ENCODE peak calls at places on chromosomes 5 and 9, in six cellular contexts. J is HCT116, O is astrocyte, P is GM23248, Z is fibroblast of lung, V is cardiac muscle cell. G is an unnamed sample.

GRCh38 chr5:119411291-119411934 is 40.9 kb upstream of the HSD17B4 start:
- DNase-seq in Z (no peak), V (peak), P (peak), O (peak), J (no peak), G (no peak)

GRCh38 chr9:6899274-6899673 is 141.5 kb downstream of the KDM4C start:
- DNase-seq in P (no peak), V (no peak), Z (no peak), J (no peak), O (no peak), G (no peak)

GRCh38 chr9:114387678-114388431 is at the start of gene AKNA:
- DNase-seq in V (peak), J (no peak), Z (peak), P (peak), O (peak), G (peak)

GRCh38 chr5:36938129-36938528 is 61.6 kb downstream of the NIPBL start:
- DNase-seq in V (no peak), J (no peak), Z (no peak), P (no peak), O (no peak), G (no peak)

GRCh38 chr5:84384604-84385575 is at the start of gene EDIL3:
- DNase-seq in O (peak), Z (peak), V (peak), J (no peak), P (peak), G (peak)

GRCh38 chr5:151492729-151493128 is 45.3 kb downstream of the SLC36A1 start:
- DNase-seq in J (peak), V (peak), O (no peak), Z (peak), P (peak), G (peak)

GRCh38 chr9:137241490-137242328 is 622 bp downstream of the TUBB4B start:
- DNase-seq in Z (peak), O (no peak), V (peak), J (no peak), P (peak), G (peak)

GRCh38 chr9:123851851-123852250 is 78.1 kb downstream of the DENND1A start:
- DNase-seq in O (no peak), P (no peak), Z (no peak), V (no peak), J (no peak), G (no peak)

GRCh38 chr5:95591490-95591901 is 28.4 kb upstream of the GPR150 start:
- DNase-seq in Z (peak), P (peak), O (peak), V (peak), J (peak), G (no peak)

GRCh38 chr9:134993996-134994720 is 76.4 kb upstream of the FCN1 start:
- DNase-seq in V (no peak), J (no peak), Z (no peak), O (no peak), P (no peak), G (no peak)

GRCh38 chr9:136544549-136545064 is 1.2 kb downstream of the NOTCH1 start:
- DNase-seq in V (peak), J (no peak), P (peak), O (no peak), Z (no peak), G (peak)

GRCh38 chr9:21754741-21755140 is 47.7 kb upstream of the MTAP start:
- DNase-seq in J (no peak), O (no peak), P (no peak), Z (no peak), V (no peak), G (no peak)

GRCh38 chr5:181245427-181246275 is 1.9 kb upstream of the RACK1 start:
- DNase-seq in O (no peak), Z (no peak), V (no peak), J (no peak), P (no peak), G (no peak)

GRCh38 chr5:5318426-5319205 is 103.9 kb upstream of the ICE1 start:
- DNase-seq in O (peak), V (no peak), Z (no peak), P (no peak), J (no peak), G (no peak)

GRCh38 chr9:86099695-86100364 is 472 bp upstream of the GOLM1 start:
- DNase-seq in O (peak), Z (peak), J (peak), V (peak), P (peak), G (peak)

GRCh38 chr5:58149345-58149744 is 310.5 kb downstream of the PLK2 start:
- DNase-seq in J (no peak), O (peak), V (no peak), P (peak), Z (no peak), G (no peak)

GRCh38 chr9:121860744-121861143 is 209.3 kb downstream of the DAB2IP start:
- DNase-seq in J (no peak), P (peak), V (peak), O (peak), Z (peak), G (no peak)

GRCh38 chr9:131609116-131609830 is 64.0 kb downstream of the PRRT1B start:
- DNase-seq in J (no peak), Z (peak), P (peak), O (peak), V (peak), G (no peak)

GRCh38 chr9:83701769-83702168 is 6.0 kb downstream of the UBQLN1 start:
- DNase-seq in V (peak), J (no peak), Z (peak), O (peak), P (peak), G (no peak)

GRCh38 chr5:64331597-64332277 is 166.1 kb downstream of the RNF180 start:
- DNase-seq in J (no peak), O (no peak), V (no peak), P (no peak), Z (no peak), G (no peak)

GRCh38 chr9:70229026-70229425 is 29.8 kb upstream of the SMC5 start:
- DNase-seq in V (no peak), O (no peak), P (peak), J (no peak), Z (peak), G (no peak)
- H3K4me3 ChIP-seq in V (no peak), O (no peak), P (no peak), J (no peak), Z (no peak), G (no peak)

DNA sequence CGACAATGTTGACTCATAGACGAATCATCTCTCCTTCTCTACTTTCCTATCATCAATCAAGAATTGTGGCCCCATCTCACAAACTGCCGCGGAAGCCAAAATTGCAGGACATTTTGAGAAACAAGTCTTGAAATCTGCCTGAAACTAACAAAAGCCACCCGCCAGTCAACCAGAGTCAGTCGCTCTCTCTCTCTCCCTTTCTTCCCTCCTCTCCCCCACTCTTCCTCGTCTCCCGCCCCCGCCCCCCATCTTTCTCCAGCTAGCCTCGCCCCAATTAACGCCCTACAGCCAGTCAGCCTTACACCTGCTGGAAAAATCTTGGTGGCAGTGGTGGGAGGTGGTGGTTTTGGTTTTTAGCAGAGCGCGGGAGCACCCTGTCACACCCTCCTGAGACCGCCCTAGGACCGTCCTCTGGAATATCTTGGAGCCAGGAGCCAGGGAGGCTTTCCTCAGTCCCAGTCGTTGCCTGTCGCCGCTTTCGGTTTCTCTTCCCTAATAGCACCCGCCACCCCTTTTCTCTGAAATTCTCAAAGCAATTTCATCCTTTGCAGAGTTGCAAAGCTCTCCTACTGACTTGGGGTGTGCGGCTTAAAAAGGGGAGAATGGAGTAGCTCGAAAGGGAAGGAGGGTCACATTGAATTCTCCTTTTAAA is 301.1 kb downstream of the PARP8 start:
- DNase-seq in P (peak), Z (no peak), J (no peak), O (no peak), V (no peak), G (no peak)
- H3K4me3 ChIP-seq in P (peak), Z (peak), J (no peak), O (no peak), V (no peak), G (no peak)

DNA sequence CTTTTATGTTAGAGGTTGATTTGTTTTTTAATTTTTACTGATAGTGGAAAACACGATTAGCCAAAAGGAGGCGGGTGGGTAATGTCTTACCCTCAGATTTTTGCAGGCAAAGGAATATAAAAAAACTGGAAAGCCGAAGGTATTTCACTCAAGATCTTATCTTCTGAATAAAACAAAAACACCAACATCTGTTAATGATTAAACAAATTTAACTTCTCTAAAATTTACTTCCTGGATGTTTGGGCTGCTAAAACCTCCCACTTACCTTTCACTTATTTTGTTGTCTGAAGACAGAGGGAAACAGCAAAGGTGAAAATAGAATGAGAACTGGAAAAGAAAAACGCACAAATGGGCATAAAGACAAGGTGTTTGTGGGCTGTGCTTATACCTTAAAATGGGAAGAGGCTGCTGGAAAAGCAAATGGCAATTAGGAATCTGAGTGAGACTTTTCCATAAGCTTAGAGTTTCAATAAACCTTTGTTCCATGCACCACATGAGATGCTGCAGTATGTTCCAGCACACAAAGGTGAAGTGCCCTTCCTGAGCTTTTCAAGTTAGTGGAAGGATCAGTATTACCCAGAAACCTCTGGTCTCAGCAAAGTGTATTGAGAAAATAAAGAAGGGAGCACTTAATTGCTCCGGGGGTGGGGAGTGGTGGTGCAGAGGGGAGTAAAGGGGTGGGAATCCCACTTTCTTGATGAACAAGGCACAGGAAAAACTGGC is 298.3 kb downstream of the BNC2 start:
- DNase-seq in V (no peak), O (no peak), P (no peak), J (no peak), Z (no peak), G (no peak)
- H3K4me3 ChIP-seq in V (no peak), O (no peak), P (no peak), J (no peak), Z (no peak), G (no peak)

GRCh38 chr5:179344301-179345178 is 721 bp downstream of the ADAMTS2 start:
- DNase-seq in J (no peak), V (peak), P (peak), O (no peak), Z (no peak), G (peak)
- H3K4me3 ChIP-seq in J (no peak), V (peak), P (peak), O (peak), Z (peak), G (no peak)

DNA sequence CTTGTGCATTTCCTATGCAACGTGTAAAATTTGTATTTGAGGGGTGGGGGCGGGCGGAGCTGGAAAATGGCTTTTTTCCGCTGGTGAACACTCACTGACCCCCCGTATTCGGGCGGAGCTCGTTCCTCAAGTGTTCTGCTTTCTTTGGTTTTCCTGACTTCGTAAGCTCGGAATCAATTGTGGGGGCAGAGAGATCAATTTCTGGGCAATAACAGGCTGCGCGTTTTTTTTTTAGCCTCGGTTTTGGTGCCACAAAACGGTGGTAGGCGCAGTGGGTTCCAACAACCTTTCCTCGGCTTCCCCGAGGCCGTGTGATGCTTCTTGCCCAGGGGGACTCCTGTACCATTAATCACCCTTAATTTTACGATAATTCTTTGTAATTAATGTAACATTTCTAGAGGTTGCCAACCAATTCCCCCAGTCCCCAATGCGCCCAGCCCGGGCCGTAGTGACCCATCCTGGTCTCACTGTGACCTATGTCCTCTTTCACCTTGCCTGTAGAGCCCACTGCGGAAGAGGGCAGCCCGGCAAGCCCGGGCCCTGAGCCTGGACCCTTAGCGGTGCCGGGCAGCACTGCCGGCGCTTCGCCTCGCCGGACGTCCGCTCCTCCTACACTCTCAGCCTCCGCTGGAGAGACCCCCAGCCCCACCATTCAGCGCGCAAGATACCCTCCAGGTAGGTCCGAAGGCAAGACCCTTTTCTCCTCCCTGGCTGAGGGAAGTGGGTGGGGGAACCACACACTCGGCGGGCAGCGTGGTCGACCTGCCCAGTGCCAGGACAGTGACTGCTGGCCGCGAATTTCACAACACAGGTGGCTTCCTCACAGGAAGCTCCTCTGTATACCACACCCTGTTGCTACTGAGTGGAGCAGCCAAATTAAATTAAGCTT is 3.7 kb downstream of the NR4A3 start:
- DNase-seq in V (no peak), Z (no peak), J (no peak), P (no peak), O (no peak), G (peak)
- H3K4me3 ChIP-seq in V (peak), Z (no peak), J (no peak), P (no peak), O (no peak), G (no peak)

G was measured in NB4.